ENCODE peak calls at places on chromosomes 16 and 17, in nine cellular contexts. M is sigmoid colon, U is transverse colon, X is A549, D is esophagus muscularis mucosa, Y is tibial nerve, V is SK-N-SH, Z is ovary, F is suprapubic skin. C is an unnamed sample.

GRCh38 chr16:85107083-85107482 is 5.2 kb downstream of the CIBAR2 start:
- DNase-seq in V (no peak), X (no peak), Y (no peak), Z (no peak), F (no peak), D (no peak), U (no peak), M (no peak), C (no peak)

GRCh38 chr17:73066148-73066884 is 26.2 kb downstream of the SLC39A11 start:
- DNase-seq in V (no peak), D (no peak), Y (no peak), M (no peak), U (no peak), Z (no peak), X (no peak), F (no peak), C (no peak)

GRCh38 chr17:18966831-18967624 is 15.1 kb downstream of the SLC5A10 start:
- DNase-seq in V (no peak), Z (no peak), D (no peak), M (no peak), F (no peak), U (peak), Y (no peak), X (no peak), C (peak)

GRCh38 chr16:82776466-82777146 is 149.8 kb downstream of the CDH13 start:
- DNase-seq in F (no peak), X (no peak), D (no peak), U (no peak), Z (no peak), V (no peak), M (no peak), Y (no peak), C (no peak)

GRCh38 chr16:2212362-2213324 is 2.0 kb upstream of the BRICD5 start:
- DNase-seq in Y (no peak), U (no peak), Z (no peak), F (no peak), V (no peak), M (no peak), X (no peak), D (no peak), C (peak)

GRCh38 chr17:28345420-28346198 is 10.0 kb downstream of the TNFAIP1 start:
- DNase-seq in V (no peak), D (no peak), U (no peak), Z (no peak), M (no peak), F (no peak), Y (no peak), X (no peak), C (peak)

GRCh38 chr17:17582372-17582771 is 9.1 kb downstream of the PEMT start:
- DNase-seq in D (no peak), X (no peak), U (no peak), V (no peak), M (no peak), Z (no peak), Y (no peak), F (no peak), C (no peak)

GRCh38 chr16:1543085-1543896 is 9.8 kb downstream of the TMEM204 start:
- DNase-seq in Z (no peak), Y (no peak), M (peak), V (peak), D (no peak), F (no peak), U (peak), X (peak), C (peak)

GRCh38 chr16:22225060-22225459 is 19.0 kb downstream of the EEF2K start:
- DNase-seq in D (no peak), X (no peak), Z (no peak), U (no peak), Y (no peak), V (no peak), M (peak), F (no peak), C (no peak)

GRCh38 chr17:82092094-82092586 is 5.9 kb downstream of the FASN start:
- DNase-seq in D (no peak), X (no peak), V (no peak), U (no peak), Y (no peak), Z (no peak), F (no peak), M (no peak), C (no peak)

GRCh38 chr17:45867171-45867570 is 22.5 kb downstream of the SPPL2C start:
- DNase-seq in M (no peak), D (no peak), V (no peak), X (no peak), F (no peak), Z (no peak), Y (no peak), U (no peak), C (no peak)

GRCh38 chr17:16521070-16521727 is 29.2 kb upstream of the LRRC75A start:
- DNase-seq in M (peak), D (no peak), V (peak), X (peak), U (peak), F (peak), Z (peak), Y (peak), C (peak)

GRCh38 chr17:32310927-32311568 is 30.9 kb downstream of the C17orf75 start:
- DNase-seq in M (no peak), F (no peak), Z (no peak), U (no peak), X (no peak), D (no peak), V (peak), Y (no peak), C (no peak)

GRCh38 chr16:78309763-78310162 is 210.3 kb downstream of the WWOX start:
- DNase-seq in U (no peak), Y (no peak), Z (no peak), M (no peak), X (no peak), F (no peak), D (no peak), V (no peak), C (no peak)

GRCh38 chr17:27498615-27499316 is 42.5 kb downstream of the KSR1 start:
- DNase-seq in D (no peak), U (no peak), Z (no peak), V (no peak), F (no peak), Y (no peak), M (no peak), X (no peak), C (no peak)

GRCh38 chr16:1338119-1338730 is 4.8 kb downstream of the BAIAP3 start:
- DNase-seq in Y (no peak), X (peak), M (no peak), V (peak), F (no peak), Z (no peak), D (no peak), U (peak), C (peak)

GRCh38 chr17:36937961-36938565 is 788 bp downstream of the LHX1 start:
- DNase-seq in Z (no peak), M (no peak), Y (no peak), X (no peak), F (no peak), D (no peak), U (no peak), V (peak), C (no peak)

GRCh38 chr16:75471723-75472634 is 7.5 kb upstream of the TMEM170A start:
- DNase-seq in Y (peak), X (peak), U (peak), F (no peak), D (no peak), M (peak), Z (peak), V (peak), C (peak)

GRCh38 chr17:10622610-10623485 is 34.3 kb downstream of the MYH3 start:
- DNase-seq in X (no peak), F (no peak), Y (no peak), V (no peak), M (no peak), Z (no peak), U (no peak), D (no peak), C (no peak)

GRCh38 chr17:65407017-65407416 is 154.4 kb downstream of the AXIN2 start:
- DNase-seq in U (no peak), F (no peak), V (no peak), Y (no peak), D (no peak), Z (no peak), M (no peak), X (no peak), C (no peak)

GRCh38 chr17:81794509-81794908 is 9.4 kb upstream of the GCGR start:
- DNase-seq in D (no peak), M (no peak), F (no peak), V (no peak), Z (no peak), X (no peak), Y (no peak), U (peak), C (peak)

GRCh38 chr17:50946223-50946890 is 80.2 kb upstream of the TOB1 start:
- DNase-seq in U (peak), F (peak), Z (peak), V (no peak), M (peak), D (no peak), Y (no peak), X (no peak), C (peak)

GRCh38 chr17:40451420-40451819 is 8.2 kb downstream of the IGFBP4 start:
- DNase-seq in V (peak), D (no peak), Y (peak), F (no peak), Z (peak), M (peak), X (no peak), U (peak), C (no peak)

GRCh38 chr16:81371106-81371505 is 56.3 kb downstream of the GAN start:
- DNase-seq in X (no peak), V (no peak), M (no peak), D (no peak), Z (no peak), Y (no peak), U (no peak), F (no peak), C (no peak)

GRCh38 chr16:27268376-27269299 is at the start of gene NSMCE1:
- DNase-seq in D (peak), Z (peak), F (peak), U (peak), V (peak), M (peak), Y (peak), X (peak), C (peak)
- TF ChIP-seq CTCF in D (peak), Z (peak), F (peak), U (peak), V (no peak), M (no peak), Y (no peak), X (no peak), C (no peak)

DNA sequence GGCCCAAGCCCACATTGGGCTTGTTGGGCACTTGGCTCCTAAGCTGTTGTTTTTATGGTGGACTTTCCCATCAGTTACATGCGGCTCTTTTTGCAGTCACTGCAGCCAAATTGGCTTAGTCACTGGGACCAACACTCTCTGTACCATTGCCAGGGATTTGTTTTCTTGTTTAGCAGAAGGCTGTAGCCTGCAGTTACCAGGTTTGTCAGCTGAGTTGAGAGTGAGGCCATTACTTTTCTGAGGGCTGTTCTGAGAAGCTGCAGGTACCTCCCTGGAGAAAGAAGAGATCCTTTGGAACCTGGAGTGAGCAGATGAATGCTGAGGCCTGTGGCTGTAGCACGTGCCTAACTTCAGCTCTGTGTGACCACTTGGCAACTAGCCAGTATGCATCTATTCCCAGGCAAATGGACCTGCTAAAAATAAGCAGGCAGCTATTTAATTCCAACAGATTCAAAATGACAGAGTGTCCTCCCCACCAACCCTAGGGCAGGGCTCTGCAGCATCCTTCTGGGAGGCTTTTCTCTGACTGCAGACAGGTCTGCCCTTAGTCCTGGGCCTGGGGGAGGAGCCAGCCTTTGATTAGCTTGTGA is 12.9 kb downstream of the AKAP1 start:
- DNase-seq in X (no peak), V (peak), U (no peak), D (no peak), Y (no peak), M (peak), F (no peak), Z (no peak), C (no peak)
- H3K27ac ChIP-seq in X (no peak), V (peak), U (peak), D (peak), Y (peak), M (peak), F (no peak), Z (peak), C (peak)

GRCh38 chr17:77916771-77917481 is 41.6 kb upstream of the TNRC6C start:
- DNase-seq in U (no peak), M (peak), Y (no peak), V (no peak), F (no peak), X (no peak), Z (no peak), D (no peak), C (no peak)
- TF ChIP-seq EP300 in U (no peak), M (no peak), Y (peak), V (no peak), F (no peak), X (no peak), Z (no peak), D (no peak), C (no peak)

DNA sequence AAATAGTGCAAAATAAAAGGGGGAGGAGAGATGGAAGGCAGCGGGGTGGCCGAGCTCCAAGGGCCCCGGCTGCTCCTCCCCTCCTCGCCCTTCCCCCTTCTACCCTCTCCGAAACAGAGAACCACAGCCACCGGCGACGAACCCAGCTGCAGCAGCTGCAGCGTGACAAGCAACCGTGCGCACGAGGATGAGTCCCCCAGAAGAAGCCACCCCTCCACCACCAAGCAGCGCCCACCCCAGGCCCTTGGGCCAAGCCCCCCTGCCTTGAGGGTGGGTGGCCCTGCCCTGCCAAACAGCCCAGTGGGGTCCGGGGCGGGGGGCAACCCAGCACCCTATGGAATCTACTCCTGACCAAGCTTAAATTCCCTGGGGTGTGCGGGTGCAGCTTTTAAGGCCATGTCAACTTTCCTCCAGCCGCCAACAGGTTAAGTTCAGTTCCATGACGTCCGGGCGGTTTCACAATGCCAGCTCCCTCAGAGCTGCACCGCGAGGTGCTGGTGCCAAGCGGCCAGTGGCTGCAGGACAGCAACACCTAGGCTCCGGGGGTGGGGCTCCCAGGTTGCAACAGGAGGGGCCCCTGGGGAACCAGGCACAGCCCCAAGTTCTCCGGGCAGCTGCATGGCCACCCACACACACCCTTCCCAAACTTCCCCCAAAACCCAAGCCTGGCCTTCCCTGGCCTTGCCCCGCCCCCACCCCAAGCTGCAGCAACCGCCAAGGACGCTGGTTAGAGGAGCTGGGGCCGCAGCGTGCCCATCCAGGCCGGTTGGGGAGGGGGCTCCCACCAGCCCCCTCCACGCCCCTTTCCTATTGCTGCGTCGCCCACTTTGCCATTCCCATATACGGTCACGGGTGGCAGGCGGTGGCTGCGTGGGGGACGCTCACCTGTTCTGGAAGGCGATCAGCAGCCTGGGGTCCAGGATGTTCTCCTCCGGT is 2.0 kb downstream of the CBX4 start:
- DNase-seq in F (no peak), X (peak), U (peak), Z (peak), Y (no peak), V (peak), D (no peak), M (peak), C (peak)
- TF ChIP-seq CTCF in F (no peak), X (no peak), U (peak), Z (no peak), Y (no peak), V (no peak), D (peak), M (no peak), C (no peak)

GRCh38 chr17:42428141-42428944 is 5.3 kb upstream of the CAVIN1 start:
- DNase-seq in F (no peak), X (peak), D (no peak), Y (no peak), Z (no peak), V (peak), M (peak), U (peak), C (peak)
- H3K27ac ChIP-seq in F (peak), X (peak), D (peak), Y (peak), Z (no peak), V (no peak), M (peak), U (peak), C (no peak)

GRCh38 chr16:53946745-53947386 is 242.9 kb downstream of the FTO start:
- DNase-seq in V (no peak), D (no peak), X (no peak), F (no peak), Z (no peak), U (no peak), Y (no peak), M (no peak), C (no peak)

GRCh38 chr16:53948326-53948725 is 244.4 kb downstream of the FTO start:
- DNase-seq in X (no peak), Y (no peak), U (no peak), F (no peak), Z (no peak), V (no peak), M (no peak), D (no peak), C (no peak)

GRCh38 chr16:53948734-53949430 is 244.9 kb downstream of the FTO start:
- DNase-seq in D (no peak), Y (no peak), V (no peak), M (no peak), Z (no peak), U (no peak), F (no peak), X (no peak), C (no peak)

GRCh38 chr16:53944026-53944425 is 240.1 kb downstream of the FTO start:
- DNase-seq in X (no peak), U (no peak), D (no peak), V (no peak), M (no peak), Z (no peak), F (no peak), Y (no peak), C (no peak)

GRCh38 chr16:53945996-53946395 is 242.0 kb downstream of the FTO start:
- DNase-seq in Y (no peak), U (no peak), V (peak), F (no peak), D (no peak), X (peak), M (no peak), Z (no peak), C (no peak)
- TF ChIP-seq EP300 in Y (no peak), U (no peak), V (no peak), F (no peak), D (no peak), X (no peak), M (no peak), Z (no peak), C (no peak)

GRCh38 chr16:30355144-30355953 is at the start of gene CD2BP2:
- DNase-seq in Y (peak), V (peak), X (peak), U (peak), Z (peak), F (peak), M (peak), D (peak), C (peak)
- TF ChIP-seq CTCF in Y (no peak), V (no peak), X (no peak), U (peak), Z (peak), F (no peak), M (no peak), D (no peak), C (no peak)

GRCh38 chr16:5432166-5432565 is 334.6 kb upstream of the EEF2KMT start:
- DNase-seq in X (no peak), Z (no peak), M (no peak), Y (no peak), D (no peak), U (no peak), V (no peak), F (no peak), C (no peak)

GRCh38 chr16:5430598-5430997 is 333.0 kb upstream of the EEF2KMT start:
- DNase-seq in V (no peak), F (no peak), Y (no peak), M (no peak), Z (no peak), X (no peak), D (no peak), U (no peak), C (no peak)

GRCh38 chr16:5427571-5427970 is 330.0 kb upstream of the EEF2KMT start:
- DNase-seq in F (no peak), Z (no peak), U (no peak), X (no peak), Y (no peak), M (no peak), D (no peak), V (no peak), C (no peak)

GRCh38 chr16:5428932-5429331 is 331.3 kb upstream of the EEF2KMT start:
- DNase-seq in U (peak), M (no peak), Y (no peak), X (no peak), F (no peak), D (no peak), V (no peak), Z (no peak), C (no peak)
- H3K27ac ChIP-seq in U (no peak), M (no peak), Y (no peak), X (no peak), F (no peak), D (no peak), V (no peak), Z (no peak), C (no peak)

GRCh38 chr17:2580641-2581040 is 12.8 kb upstream of the PAFAH1B1 start:
- DNase-seq in D (no peak), Y (no peak), V (no peak), M (no peak), X (no peak), Z (no peak), U (no peak), F (no peak), C (no peak)
- TF ChIP-seq EP300 in D (no peak), Y (no peak), V (no peak), M (no peak), X (no peak), Z (no peak), U (no peak), F (no peak), C (no peak)

C was measured in stomach.